ENCODE peak calls at places on chromosome 4, in five cellular contexts. G is GM20000, K is Panc1, Y is psoas muscle, D is lung microvascular endothelial cell. C is an unnamed sample.

GRCh38 chr4:142080960-142081359 is 444.6 kb downstream of the IL15 start:
- DNase-seq in G (no peak), K (no peak), Y (no peak), D (no peak), C (no peak)

GRCh38 chr4:168162604-168163003 is 70.3 kb downstream of the ANXA10 start:
- DNase-seq in G (no peak), K (no peak), Y (no peak), D (peak; percentile 27), C (no peak)

GRCh38 chr4:165402375-165402774 is 23.6 kb downstream of the CPE start:
- DNase-seq in G (no peak), K (no peak), Y (no peak), D (no peak), C (no peak)

GRCh38 chr4:86026720-86027119 is 333.1 kb downstream of the MAPK10 start:
- DNase-seq in G (no peak), K (no peak), Y (no peak), D (no peak), C (no peak)

GRCh38 chr4:159075531-159075932 is 27.3 kb upstream of the RAPGEF2 start:
- DNase-seq in G (no peak), K (no peak), Y (no peak), D (no peak), C (no peak)

GRCh38 chr4:3730422-3730821 is 35.8 kb upstream of the ADRA2C start:
- DNase-seq in G (no peak), K (no peak), Y (no peak), D (no peak), C (no peak)

GRCh38 chr4:7772708-7773385 is 166.8 kb downstream of the AFAP1 start:
- DNase-seq in G (no peak), K (no peak), Y (peak; percentile 38), D (no peak), C (no peak)

GRCh38 chr4:87677731-87678130 is 27.7 kb downstream of the DMP1 start:
- DNase-seq in G (no peak), K (no peak), Y (peak; percentile 32), D (no peak), C (peak; percentile 19)

GRCh38 chr4:93303440-93303839 is 525.1 kb upstream of the ATOH1 start:
- DNase-seq in G (no peak), K (no peak), Y (no peak), D (no peak), C (no peak)

GRCh38 chr4:14269824-14270223 is 642.3 kb upstream of the BOD1L1 start:
- DNase-seq in G (no peak), K (no peak), Y (no peak), D (no peak), C (peak; percentile 14)

GRCh38 chr4:2794707-2795557 is 2.0 kb downstream of the SH3BP2 start:
- DNase-seq in G (no peak), K (no peak), Y (peak; percentile 67), D (peak; percentile 82), C (peak; percentile 51)

GRCh38 chr4:36039031-36039430 is 205.3 kb downstream of the ARAP2 start:
- DNase-seq in G (no peak), K (no peak), Y (no peak), D (no peak), C (no peak)

GRCh38 chr4:164408831-164409230 is 345.1 kb upstream of the SMIM31 start:
- DNase-seq in G (no peak), K (no peak), Y (no peak), D (no peak), C (no peak)

GRCh38 chr4:72312032-72312650 is 256.9 kb downstream of the ADAMTS3 start:
- DNase-seq in G (no peak), K (no peak), Y (peak; percentile 60), D (peak; percentile 72), C (peak; percentile 28)

GRCh38 chr4:120156115-120156718 is 89.6 kb upstream of the MAD2L1 start:
- DNase-seq in G (peak; percentile 24), K (peak; percentile 52), Y (no peak), D (peak; percentile 83), C (no peak)

GRCh38 chr4:1399508-1400190 is 6.6 kb downstream of the NKX1-1 start:
- DNase-seq in G (peak; percentile 10), K (no peak), Y (no peak), D (no peak), C (no peak)

GRCh38 chr4:168908093-168908492 is 102.0 kb downstream of the CBR4 start:
- DNase-seq in G (no peak), K (no peak), Y (no peak), D (peak; percentile 26), C (no peak)

GRCh38 chr4:138241281-138242075 is 671 bp downstream of the SLC7A11 start:
- DNase-seq in G (no peak), K (no peak), Y (no peak), D (peak; percentile 69), C (no peak)

GRCh38 chr4:151569650-151570049 is 160.7 kb downstream of the FHIP1A start:
- DNase-seq in G (no peak), K (no peak), Y (no peak), D (no peak), C (no peak)

GRCh38 chr4:48906283-48907173 is at the start of gene OCIAD2:
- DNase-seq in G (peak; percentile 88), K (no peak), Y (peak; percentile 47), D (peak; percentile 75), C (no peak)

GRCh38 chr4:165006457-165006856 is 25.3 kb upstream of the TRIM60 start:
- DNase-seq in G (no peak), K (no peak), Y (no peak), D (no peak), C (no peak)

GRCh38 chr4:77564231-77564630 is 41.4 kb upstream of the CXCL13 start:
- DNase-seq in G (no peak), K (no peak), Y (no peak), D (no peak), C (peak; percentile 15)

GRCh38 chr4:152666946-152667345 is 12.9 kb downstream of the TMEM154 start:
- DNase-seq in G (no peak), K (no peak), Y (no peak), D (no peak), C (no peak)

GRCh38 chr4:167100120-167100519 is 134.2 kb downstream of the SPOCK3 start:
- DNase-seq in G (no peak), K (peak; percentile 65), Y (no peak), D (peak; percentile 8), C (no peak)

GRCh38 chr4:1534876-1535526 is 128.8 kb upstream of the NKX1-1 start:
- DNase-seq in G (no peak), K (no peak), Y (peak; percentile 7), D (no peak), C (no peak)

GRCh38 chr4:39636786-39637185 is 1.9 kb downstream of the SMIM14 start:
- DNase-seq in G (no peak), K (no peak), Y (no peak), D (peak; percentile 57), C (no peak)

GRCh38 chr4:138035781-138036258 is 206.3 kb downstream of the SLC7A11 start:
- DNase-seq in G (peak; percentile 68), K (no peak), Y (no peak), D (peak; percentile 78), C (no peak)

GRCh38 chr4:123994917-123995316 is 598.3 kb downstream of the SPRY1 start:
- DNase-seq in G (no peak), K (no peak), Y (no peak), D (no peak), C (no peak)

GRCh38 chr4:73917081-73917501 is 47.9 kb downstream of the CXCL1 start:
- DNase-seq in G (no peak), K (no peak), Y (no peak), D (peak; percentile 71), C (no peak)